ENCODE peak calls at places on chromosomes 11 and 22, in ten cellular contexts. D, G, J, I, Z, E, H, L, S and C are unnamed samples.

GRCh38 chr11:15327786-15328231 is 213.1 kb downstream of the INSC start:
- DNase-seq in D (peak; percentile 77), G (no peak), J (peak; percentile 68), I (no peak), Z (peak; percentile 68), E (no peak), H (no peak), L (peak; percentile 80), S (peak; percentile 3), C (peak; percentile 25)

GRCh38 chr11:102291831-102292230 is 25.5 kb upstream of the BIRC3 start:
- DNase-seq in D (no peak), G (no peak), J (no peak), I (no peak), Z (no peak), E (no peak), H (no peak), L (peak; percentile 56), S (no peak), C (no peak)

GRCh38 chr11:33684003-33684715 is 16.5 kb downstream of the C11orf91 start:
- DNase-seq in D (no peak), G (no peak), J (no peak), I (no peak), Z (no peak), E (no peak), H (no peak), L (no peak), S (no peak), C (no peak)

GRCh38 chr11:27716850-27717249 is 16.6 kb upstream of the BDNF start:
- DNase-seq in D (no peak), G (no peak), J (no peak), I (no peak), Z (no peak), E (no peak), H (no peak), L (no peak), S (peak; percentile 87), C (no peak)

GRCh38 chr11:44189986-44190882 is 94.8 kb downstream of the EXT2 start:
- DNase-seq in D (no peak), G (no peak), J (no peak), I (no peak), Z (no peak), E (no peak), H (no peak), L (no peak), S (peak; percentile 25), C (no peak)

GRCh38 chr22:39520874-39521857 is 804 bp downstream of the ATF4 start:
- DNase-seq in D (peak; percentile 85), G (peak; percentile 95), J (peak; percentile 79), I (no peak), Z (peak; percentile 85), E (no peak), H (peak; percentile 69), L (peak; percentile 85), S (peak; percentile 79), C (peak; percentile 86)

GRCh38 chr22:41181349-41182241 is 23.5 kb upstream of the L3MBTL2 start:
- DNase-seq in D (peak; percentile 25), G (peak; percentile 82), J (no peak), I (no peak), Z (peak; percentile 52), E (no peak), H (peak; percentile 81), L (no peak), S (peak; percentile 90), C (no peak)

GRCh38 chr11:82174610-82175009 is 559.1 kb downstream of the FAM181B start:
- DNase-seq in D (no peak), G (no peak), J (no peak), I (no peak), Z (no peak), E (no peak), H (no peak), L (no peak), S (no peak), C (no peak)

GRCh38 chr11:10371926-10372641 is 67.2 kb downstream of the ADM start:
- DNase-seq in D (no peak), G (no peak), J (no peak), I (no peak), Z (no peak), E (no peak), H (no peak), L (no peak), S (peak; percentile 70), C (no peak)

GRCh38 chr22:36191106-36191836 is 10.3 kb downstream of the APOL4 start:
- DNase-seq in D (no peak), G (peak; percentile 89), J (peak; percentile 80), I (no peak), Z (no peak), E (no peak), H (peak; percentile 81), L (no peak), S (peak; percentile 89), C (peak; percentile 76)

DNA sequence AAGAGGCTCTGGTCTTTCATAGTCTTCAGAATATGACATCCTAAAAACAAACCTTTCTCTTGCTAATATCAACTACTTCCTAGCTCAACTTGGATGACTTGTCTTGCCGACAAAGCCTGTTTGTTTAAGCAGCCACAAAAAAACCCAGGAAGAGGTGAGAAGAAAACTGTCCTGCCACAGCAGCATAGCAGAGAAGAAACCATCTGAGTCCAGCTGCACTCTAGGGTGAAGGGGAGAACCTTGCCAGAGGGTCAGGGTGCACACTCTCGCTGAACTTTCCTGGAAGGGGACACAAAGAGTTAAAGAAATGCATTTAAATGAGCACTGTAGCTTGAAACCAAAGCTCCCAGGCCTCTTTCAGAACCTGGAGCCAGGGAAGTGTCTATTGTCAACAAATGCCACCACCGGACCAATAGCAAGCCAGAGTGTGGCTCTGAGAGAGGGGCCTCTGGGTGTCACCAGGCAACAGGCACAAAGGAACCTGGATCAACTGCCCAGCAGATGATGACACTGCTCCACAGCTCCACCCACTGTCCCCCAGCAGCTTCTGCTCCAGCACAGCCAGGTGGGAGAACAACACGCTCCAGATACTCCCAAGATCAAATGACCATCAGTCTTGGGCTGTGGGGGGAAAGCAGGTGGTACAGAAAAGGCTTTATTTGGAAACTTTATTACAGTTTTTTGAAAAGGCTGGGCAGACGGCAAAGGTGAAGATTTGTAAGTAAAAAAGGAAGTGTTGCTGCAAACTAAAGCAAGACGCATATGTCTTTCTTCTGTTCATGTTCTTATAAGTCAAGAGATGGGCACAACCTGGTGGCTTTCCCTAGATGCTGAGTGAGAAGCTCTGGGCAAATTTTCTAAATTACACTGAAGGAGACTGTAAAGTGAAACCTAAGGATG is 105.7 kb downstream of the RASSF10 start:
- DNase-seq in D (peak; percentile 59), G (no peak), J (no peak), I (no peak), Z (no peak), E (no peak), H (no peak), L (peak; percentile 49), S (no peak), C (no peak)
- TF ChIP-seq CTCF in D (no peak), G (no peak), J (no peak), I (no peak), Z (no peak), E (peak; percentile 7), H (no peak), L (no peak), S (no peak), C (no peak)

GRCh38 chr11:60265373-60266214 is 14.9 kb upstream of the MS4A4A start:
- DNase-seq in D (peak; percentile 61), G (no peak), J (no peak), I (peak; percentile 2), Z (no peak), E (no peak), H (peak; percentile 2), L (peak; percentile 43), S (peak; percentile 13), C (peak; percentile 11)

GRCh38 chr11:60263434-60263833 is 17.0 kb upstream of the MS4A4A start:
- DNase-seq in D (no peak), G (no peak), J (no peak), I (no peak), Z (no peak), E (no peak), H (no peak), L (no peak), S (no peak), C (no peak)

GRCh38 chr11:60261014-60261413 is 18.1 kb upstream of the MS4A4E start:
- DNase-seq in D (no peak), G (no peak), J (no peak), I (no peak), Z (no peak), E (no peak), H (no peak), L (no peak), S (no peak), C (no peak)

DNA sequence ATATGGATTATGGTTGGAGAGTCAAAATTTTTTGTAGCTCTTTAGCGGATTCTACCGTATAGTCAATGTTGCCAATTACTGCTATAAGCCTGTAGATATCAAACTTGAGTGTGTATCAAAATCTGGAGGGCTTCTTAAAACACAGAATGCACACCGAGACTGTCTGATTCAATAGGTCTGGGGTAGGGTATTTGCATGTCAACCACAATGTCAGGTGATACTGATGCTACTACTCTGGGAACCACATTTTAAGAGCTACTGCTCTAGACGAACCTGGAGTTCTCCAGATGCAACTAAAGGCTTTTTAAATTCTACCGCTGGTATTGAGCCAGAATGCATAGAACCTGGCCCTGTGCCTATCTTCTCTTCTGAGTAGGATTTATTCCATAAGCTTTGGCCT is 15.8 kb upstream of the MS4A4A start:
- DNase-seq in D (no peak), G (no peak), J (no peak), I (no peak), Z (no peak), E (no peak), H (no peak), L (no peak), S (no peak), C (no peak)
- TF ChIP-seq CTCF in D (no peak), G (no peak), J (no peak), I (no peak), Z (no peak), E (no peak), H (no peak), L (no peak), S (no peak), C (no peak)

GRCh38 chr22:28647216-28647615 is 32.4 kb downstream of the TTC28 start:
- DNase-seq in D (no peak), G (no peak), J (no peak), I (no peak), Z (no peak), E (no peak), H (no peak), L (no peak), S (no peak), C (no peak)
- TF ChIP-seq CTCF in D (no peak), G (no peak), J (no peak), I (no peak), Z (no peak), E (no peak), H (no peak), L (no peak), S (no peak), C (no peak)

DNA sequence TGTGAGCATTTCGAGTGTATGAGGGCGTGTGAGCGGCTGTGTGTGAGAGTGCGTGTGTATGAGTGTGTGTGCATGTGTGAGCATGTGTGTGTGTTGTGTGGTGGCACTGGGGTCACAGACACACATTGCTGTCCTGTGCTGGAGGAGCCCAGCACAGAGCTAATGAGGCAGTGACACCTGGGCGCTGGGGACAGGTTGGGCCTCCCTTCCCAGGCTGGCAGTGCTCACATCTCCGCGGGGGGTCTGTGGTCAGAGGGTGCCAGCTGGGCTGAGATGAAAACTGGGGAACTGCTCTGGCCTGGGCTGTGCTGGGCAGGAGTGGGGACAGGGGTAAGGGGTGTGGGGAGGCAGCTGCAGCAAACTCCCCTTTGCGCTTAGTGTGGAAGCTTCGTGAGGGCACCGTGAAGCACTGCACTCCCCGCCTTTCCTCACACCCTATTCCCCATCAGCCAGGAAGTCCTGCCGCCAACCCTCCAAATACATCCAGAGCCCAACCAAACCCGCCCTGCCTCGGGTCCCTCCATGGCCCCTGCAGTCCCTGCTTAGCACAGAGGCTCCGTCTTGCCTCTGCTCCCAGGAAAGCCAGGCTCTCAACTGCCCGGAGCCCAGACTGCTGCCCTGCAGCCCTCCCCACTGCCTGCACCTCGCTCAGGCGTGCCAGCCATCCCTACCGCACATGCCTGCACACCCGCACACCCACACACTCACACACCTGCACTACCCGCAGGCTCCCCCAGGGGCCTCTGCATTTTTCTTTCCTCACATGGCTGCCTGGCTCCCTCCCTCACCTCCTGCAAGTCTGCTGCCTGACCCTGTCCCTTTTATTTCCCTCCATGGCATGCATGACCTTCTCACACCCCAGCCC is 62.0 kb upstream of the THY1 start:
- DNase-seq in D (no peak), G (peak; percentile 85), J (peak; percentile 48), I (no peak), Z (peak; percentile 36), E (no peak), H (no peak), L (no peak), S (no peak), C (no peak)
- TF ChIP-seq CTCF in D (no peak), G (no peak), J (no peak), I (peak; percentile 23), Z (no peak), E (no peak), H (no peak), L (peak; percentile 13), S (no peak), C (no peak)